ENCODE peak calls at places on chromosomes 3 and 15, in four cellular contexts. B is brain pericyte; E is A549; L is activated CD8-positive, alpha-beta memory T cell treated with anti-CD3 and anti-CD28 coated beads, Interleukin-2, amount 50 U/mL, for 48 hours. H is an unnamed sample.

GRCh38 chr3:89690649-89691048 is 583.2 kb downstream of the EPHA3 start:
- DNase-seq in B (no peak), E (no peak), L (no peak), H (no peak)

GRCh38 chr15:91852741-91853500 is 587 bp upstream of the SLCO3A1 start:
- DNase-seq in B (no peak), E (peak), L (peak), H (peak)

GRCh38 chr3:120369000-120369399 is 19.8 kb upstream of the LRRC58 start:
- DNase-seq in B (no peak), E (no peak), L (no peak), H (no peak)

GRCh38 chr15:42593143-42593542 is 17.7 kb downstream of the STARD9 start:
- DNase-seq in B (no peak), E (no peak), L (no peak), H (no peak)

GRCh38 chr15:45116482-45117326 is 2.6 kb downstream of the DUOXA2 start:
- DNase-seq in B (no peak), E (no peak), L (no peak), H (no peak)

GRCh38 chr15:69298697-69299441 is at the start of gene PAQR5:
- DNase-seq in B (no peak), E (peak), L (no peak), H (peak)

GRCh38 chr3:83403927-83404326 is 1554.9 kb upstream of the CADM2 start:
- DNase-seq in B (no peak), E (no peak), L (no peak), H (no peak)

GRCh38 chr15:77031376-77032050 is 36.6 kb downstream of the PSTPIP1 start:
- DNase-seq in B (no peak), E (no peak), L (peak), H (no peak)

GRCh38 chr3:14899993-14900618 is 47.3 kb upstream of the NR2C2 start:
- DNase-seq in B (no peak), E (no peak), L (no peak), H (no peak)

GRCh38 chr3:182766108-182766507 is 27.2 kb upstream of the ATP11B start:
- DNase-seq in B (no peak), E (no peak), L (no peak), H (no peak)

GRCh38 chr15:68542771-68543544 is 35.8 kb upstream of the CORO2B start:
- DNase-seq in B (no peak), E (no peak), L (no peak), H (no peak)

GRCh38 chr15:83613716-83614115 is 40.2 kb upstream of the ADAMTSL3 start:
- DNase-seq in B (no peak), E (no peak), L (no peak), H (no peak)

GRCh38 chr15:67997996-67998395 is 56.1 kb upstream of the PIAS1 start:
- DNase-seq in B (no peak), E (peak), L (no peak), H (no peak)

GRCh38 chr15:50183112-50183794 is 1.3 kb downstream of the SLC27A2 start:
- DNase-seq in B (no peak), E (no peak), L (peak), H (no peak)

GRCh38 chr3:184289426-184289938 is 9.6 kb upstream of the PSMD2 start:
- DNase-seq in B (no peak), E (peak), L (peak), H (peak)

GRCh38 chr15:98983333-98983732 is 24.3 kb downstream of the PGPEP1L start:
- DNase-seq in B (no peak), E (peak), L (no peak), H (peak)

GRCh38 chr3:2853627-2854026 is 256.5 kb downstream of the IL5RA start:
- DNase-seq in B (no peak), E (peak), L (no peak), H (no peak)

GRCh38 chr3:46114324-46114988 is 87.2 kb upstream of the XCR1 start:
- DNase-seq in B (no peak), E (peak), L (no peak), H (no peak)

GRCh38 chr3:106299300-106300098 is 430.7 kb upstream of the CBLB start:
- DNase-seq in B (no peak), E (peak), L (no peak), H (peak)

GRCh38 chr15:58269455-58270414 is 131.6 kb downstream of the AQP9 start:
- DNase-seq in B (peak), E (peak), L (no peak), H (peak)

GRCh38 chr15:38843736-38844590 is 279.3 kb upstream of the RASGRP1 start:
- DNase-seq in B (no peak), E (no peak), L (no peak), H (peak)

GRCh38 chr3:59812188-59812587 is 762.4 kb upstream of the CFAP20DC start:
- DNase-seq in B (no peak), E (no peak), L (no peak), H (no peak)

GRCh38 chr3:13308406-13308805 is 111.7 kb downstream of the NUP210 start:
- DNase-seq in B (no peak), E (peak), L (no peak), H (peak)

GRCh38 chr3:46662771-46663551 is 30.5 kb downstream of the ALS2CL start:
- DNase-seq in B (no peak), E (no peak), L (peak), H (peak)

GRCh38 chr15:48702569-48703239 is 57.2 kb upstream of the FBN1 start:
- DNase-seq in B (no peak), E (no peak), L (no peak), H (no peak)

GRCh38 chr3:108548304-108548703 is 37.9 kb upstream of the MYH15 start:
- DNase-seq in B (no peak), E (no peak), L (no peak), H (no peak)

GRCh38 chr3:125482406-125482805 is 37.6 kb downstream of the SNX4 start:
- DNase-seq in B (no peak), E (no peak), L (no peak), H (no peak)

GRCh38 chr3:194485876-194486539 is 794 bp downstream of the ATP13A3 start:
- DNase-seq in B (no peak), E (no peak), L (peak), H (peak)

GRCh38 chr3:151003024-151003771 is 30.7 kb upstream of the CLRN1 start:
- DNase-seq in B (no peak), E (no peak), L (no peak), H (peak)

GRCh38 chr3:160132226-160132625 is 93.0 kb upstream of the C3orf80 start:
- DNase-seq in B (no peak), E (no peak), L (no peak), H (no peak)

GRCh38 chr15:66830358-66830757 is 128.3 kb downstream of the SMAD6 start:
- DNase-seq in B (no peak), E (peak), L (no peak), H (peak)

GRCh38 chr3:2950159-2950558 is 160.0 kb downstream of the IL5RA start:
- DNase-seq in B (no peak), E (no peak), L (no peak), H (no peak)

GRCh38 chr3:194906229-194906629 is 220.5 kb downstream of the FAM43A start:
- DNase-seq in B (no peak), E (no peak), L (no peak), H (no peak)

GRCh38 chr3:51967384-51968174 is at the start of gene PCBP4:
- DNase-seq in B (no peak), E (no peak), L (no peak), H (peak)

H was measured in H54.